ENCODE peak calls at places on chromosome 12, in four cellular contexts. K is lower lobe of right lung, J is fibroblast of lung, C is choroid plexus epithelial cell. U is an unnamed sample.

GRCh38 chr12:6533653-6534157 is 612 bp upstream of the GAPDH start:
- DNase-seq in C (peak), K (peak), J (peak), U (peak)

GRCh38 chr12:68349921-68350606 is 17.9 kb upstream of the MDM1 start:
- DNase-seq in K (no peak), J (no peak), C (no peak), U (no peak)

GRCh38 chr12:18849080-18849479 is 111.2 kb downstream of the CAPZA3 start:
- DNase-seq in J (peak), C (peak), K (no peak), U (no peak)

GRCh38 chr12:84986586-84986985 is 49.5 kb downstream of the TSPAN19 start:
- DNase-seq in J (peak), C (no peak), K (no peak), U (peak)

GRCh38 chr12:77133566-77133965 is 68.2 kb upstream of the E2F7 start:
- DNase-seq in K (no peak), J (peak), C (peak), U (no peak)

GRCh38 chr12:109264943-109265650 is 44.0 kb downstream of the FOXN4 start:
- DNase-seq in C (no peak), K (no peak), J (no peak), U (no peak)

GRCh38 chr12:57896139-57896436 is 45.3 kb upstream of the ATP23 start:
- DNase-seq in K (no peak), C (peak), J (peak), U (no peak)

GRCh38 chr12:38586652-38587219 is 270.2 kb downstream of the ALG10B start:
- DNase-seq in C (peak), J (no peak), K (no peak), U (no peak)

GRCh38 chr12:5889381-5890047 is 55.5 kb downstream of the ANO2 start:
- DNase-seq in C (peak), K (no peak), J (no peak), U (no peak)

GRCh38 chr12:93740721-93741120 is 63.5 kb downstream of the CRADD start:
- DNase-seq in K (no peak), J (peak), C (peak), U (no peak)